ENCODE peak calls at places on chromosome 2, in five cellular contexts. One of them, this sample, is unnamed.

GRCh38 chr2:138787053-138787666 is 7.0 kb upstream of the NXPH2 start:
- DNase-seq in activated naive CD4-positive, alpha-beta T cell: no peak
- DNase-seq in H54: no peak
- DNase-seq in GM13977: peak; percentile 32
- DNase-seq in non-pigmented ciliary epithelial cell: no peak
- DNase-seq in this sample: no peak

GRCh38 chr2:44906972-44907371 is 34.5 kb upstream of the SIX3 start:
- DNase-seq in activated naive CD4-positive, alpha-beta T cell: no peak
- DNase-seq in non-pigmented ciliary epithelial cell: no peak
- DNase-seq in GM13977: no peak
- DNase-seq in H54: no peak
- DNase-seq in this sample: no peak

GRCh38 chr2:113965644-113966043 is 75.8 kb downstream of the ACTR3 start:
- DNase-seq in H54: no peak
- DNase-seq in GM13977: no peak
- DNase-seq in non-pigmented ciliary epithelial cell: no peak
- DNase-seq in activated naive CD4-positive, alpha-beta T cell: no peak
- DNase-seq in this sample: no peak

GRCh38 chr2:187228986-187229385 is 219.1 kb downstream of the CALCRL start:
- DNase-seq in GM13977: no peak
- DNase-seq in H54: no peak
- DNase-seq in activated naive CD4-positive, alpha-beta T cell: no peak
- DNase-seq in non-pigmented ciliary epithelial cell: no peak
- DNase-seq in this sample: no peak

GRCh38 chr2:65655000-65655399 is 222.6 kb upstream of the SPRED2 start:
- DNase-seq in non-pigmented ciliary epithelial cell: no peak
- DNase-seq in activated naive CD4-positive, alpha-beta T cell: no peak
- DNase-seq in H54: no peak
- DNase-seq in GM13977: no peak
- DNase-seq in this sample: no peak

GRCh38 chr2:8537572-8538155 is 144.2 kb upstream of the ID2 start:
- DNase-seq in activated naive CD4-positive, alpha-beta T cell: no peak
- DNase-seq in non-pigmented ciliary epithelial cell: no peak
- DNase-seq in GM13977: no peak
- DNase-seq in H54: no peak
- DNase-seq in this sample: no peak

GRCh38 chr2:233603520-233603919 is 13.9 kb upstream of the UGT1A8 start:
- DNase-seq in non-pigmented ciliary epithelial cell: no peak
- DNase-seq in H54: no peak
- DNase-seq in GM13977: no peak
- DNase-seq in activated naive CD4-positive, alpha-beta T cell: no peak
- DNase-seq in this sample: no peak

GRCh38 chr2:195498176-195498575 is 158.8 kb upstream of the SLC39A10 start:
- DNase-seq in non-pigmented ciliary epithelial cell: no peak
- DNase-seq in H54: no peak
- DNase-seq in GM13977: no peak
- DNase-seq in activated naive CD4-positive, alpha-beta T cell: no peak
- DNase-seq in this sample: no peak

GRCh38 chr2:42519624-42520023 is 25.8 kb upstream of the KCNG3 start:
- DNase-seq in GM13977: no peak
- DNase-seq in activated naive CD4-positive, alpha-beta T cell: no peak
- DNase-seq in non-pigmented ciliary epithelial cell: no peak
- DNase-seq in H54: no peak
- DNase-seq in this sample: no peak

GRCh38 chr2:65630643-65631042 is 198.2 kb upstream of the SPRED2 start:
- DNase-seq in activated naive CD4-positive, alpha-beta T cell: no peak
- DNase-seq in non-pigmented ciliary epithelial cell: peak; percentile 79
- DNase-seq in GM13977: no peak
- DNase-seq in H54: no peak
- DNase-seq in this sample: no peak

GRCh38 chr2:119214453-119214852 is 9.2 kb upstream of the STEAP3 start:
- DNase-seq in non-pigmented ciliary epithelial cell: no peak
- DNase-seq in GM13977: no peak
- DNase-seq in activated naive CD4-positive, alpha-beta T cell: no peak
- DNase-seq in H54: no peak
- DNase-seq in this sample: no peak

GRCh38 chr2:120175000-120175581 is 48.1 kb downstream of the TMEM185B start:
- DNase-seq in activated naive CD4-positive, alpha-beta T cell: no peak
- DNase-seq in H54: peak; percentile 31
- DNase-seq in non-pigmented ciliary epithelial cell: peak; percentile 22
- DNase-seq in GM13977: peak; percentile 49
- DNase-seq in this sample: no peak